ENCODE peak calls at places on chromosomes 1 and 21, in seven cellular contexts. X, T, M, N, Q, L and R are unnamed samples.

GRCh38 chr1:247222840-247223239 is 33.0 kb upstream of the VN1R5 start:
- DNase-seq in X (no peak), T (no peak), M (no peak), N (no peak), Q (no peak), L (no peak), R (no peak)

GRCh38 chr1:213982814-213983588 is 4.8 kb upstream of the PROX1 start:
- DNase-seq in X (peak), T (peak), M (peak), N (peak), Q (no peak), L (no peak), R (no peak)

GRCh38 chr1:9451086-9451485 is 88.2 kb upstream of the SLC25A33 start:
- DNase-seq in X (no peak), T (no peak), M (no peak), N (no peak), Q (no peak), L (no peak), R (no peak)

GRCh38 chr1:185514296-185514695 is 197.3 kb upstream of the IVNS1ABP start:
- DNase-seq in X (no peak), T (no peak), M (no peak), N (no peak), Q (no peak), L (no peak), R (no peak)

GRCh38 chr1:225772323-225772768 is 5.3 kb upstream of the SRP9 start:
- DNase-seq in X (peak), T (peak), M (peak), N (peak), Q (peak), L (peak), R (peak)

GRCh38 chr1:102191723-102192122 is 195.0 kb upstream of the OLFM3 start:
- DNase-seq in X (peak), T (no peak), M (peak), N (peak), Q (peak), L (peak), R (no peak)

GRCh38 chr1:58496042-58496441 is 50.5 kb downstream of the OMA1 start:
- DNase-seq in X (no peak), T (no peak), M (no peak), N (no peak), Q (no peak), L (no peak), R (no peak)

GRCh38 chr1:220681220-220681847 is 8.8 kb upstream of the C1orf115 start:
- DNase-seq in X (no peak), T (no peak), M (no peak), N (no peak), Q (no peak), L (no peak), R (no peak)

GRCh38 chr1:9321480-9321849 is 28.8 kb downstream of the SPSB1 start:
- DNase-seq in X (no peak), T (no peak), M (no peak), N (peak), Q (peak), L (peak), R (peak)

GRCh38 chr21:46294647-46295176 is 8.6 kb downstream of the YBEY start:
- DNase-seq in X (no peak), T (no peak), M (no peak), N (peak), Q (peak), L (peak), R (peak)

GRCh38 chr1:21312407-21312992 is 22.2 kb upstream of the ECE1 start:
- DNase-seq in X (no peak), T (no peak), M (no peak), N (no peak), Q (peak), L (no peak), R (no peak)

GRCh38 chr1:3016641-3017439 is 4.4 kb upstream of the ACTRT2 start:
- DNase-seq in X (no peak), T (no peak), M (no peak), N (no peak), Q (no peak), L (no peak), R (no peak)

GRCh38 chr1:170929835-170930554 is 5.3 kb upstream of the MROH9 start:
- DNase-seq in X (peak), T (no peak), M (peak), N (peak), Q (peak), L (peak), R (peak)

GRCh38 chr1:39721664-39722063 is 17.0 kb upstream of the PPIE start:
- DNase-seq in X (no peak), T (no peak), M (no peak), N (no peak), Q (no peak), L (no peak), R (no peak)

GRCh38 chr1:152626688-152627087 is 3.8 kb upstream of the LCE3A start:
- DNase-seq in X (no peak), T (no peak), M (no peak), N (no peak), Q (no peak), L (peak), R (no peak)

GRCh38 chr1:30853350-30853749 is 55.2 kb downstream of the SDC3 start:
- DNase-seq in X (peak), T (no peak), M (no peak), N (peak), Q (peak), L (no peak), R (no peak)

GRCh38 chr1:231092380-231092779 is 52.3 kb upstream of the FAM89A start:
- DNase-seq in X (no peak), T (no peak), M (no peak), N (no peak), Q (no peak), L (no peak), R (no peak)

GRCh38 chr1:182731852-182732575 is 47.6 kb upstream of the RGS8 start:
- DNase-seq in X (no peak), T (no peak), M (no peak), N (no peak), Q (no peak), L (peak), R (no peak)

GRCh38 chr1:166601650-166602049 is 237.6 kb upstream of the POGK start:
- DNase-seq in X (no peak), T (no peak), M (no peak), N (no peak), Q (no peak), L (no peak), R (no peak)

GRCh38 chr1:206497774-206498173 is 9.6 kb upstream of the RASSF5 start:
- DNase-seq in X (no peak), T (no peak), M (no peak), N (no peak), Q (no peak), L (no peak), R (no peak)

GRCh38 chr1:159916240-159917051 is 8.9 kb downstream of the TAGLN2 start:
- DNase-seq in X (no peak), T (no peak), M (peak), N (peak), Q (peak), L (peak), R (peak)

GRCh38 chr1:85952460-85952859 is 204.1 kb downstream of the COL24A1 start:
- DNase-seq in X (no peak), T (no peak), M (no peak), N (no peak), Q (peak), L (no peak), R (peak)

GRCh38 chr21:27590271-27590670 is 623.4 kb upstream of the ADAMTS5 start:
- DNase-seq in X (no peak), T (no peak), M (no peak), N (peak), Q (no peak), L (no peak), R (no peak)

GRCh38 chr1:23756676-23757075 is 13.4 kb downstream of the ELOA start:
- DNase-seq in X (no peak), T (no peak), M (no peak), N (no peak), Q (peak), L (no peak), R (peak)

GRCh38 chr1:82755671-82756070 is 954.9 kb downstream of the ADGRL2 start:
- DNase-seq in X (no peak), T (no peak), M (no peak), N (no peak), Q (no peak), L (no peak), R (no peak)

GRCh38 chr1:48208251-48208650 is 14.3 kb upstream of the SLC5A9 start:
- DNase-seq in X (peak), T (peak), M (no peak), N (peak), Q (no peak), L (no peak), R (no peak)

GRCh38 chr1:200510228-200510623 is 100.4 kb upstream of the ZNF281 start:
- DNase-seq in X (peak), T (peak), M (peak), N (peak), Q (peak), L (peak), R (peak)

GRCh38 chr1:3898994-3899775 is 887 bp downstream of the C1orf174 start:
- DNase-seq in X (peak), T (no peak), M (peak), N (peak), Q (peak), L (no peak), R (no peak)

GRCh38 chr1:214840366-214840765 is 237.4 kb downstream of the CENPF start:
- DNase-seq in X (no peak), T (no peak), M (no peak), N (no peak), Q (no peak), L (no peak), R (peak)

GRCh38 chr1:22556391-22557104 is 6.7 kb upstream of the EPHA8 start:
- DNase-seq in X (peak), T (peak), M (peak), N (peak), Q (no peak), L (no peak), R (no peak)

GRCh38 chr1:116254776-116255175 is 118.3 kb upstream of the ATP1A1 start:
- DNase-seq in X (no peak), T (no peak), M (no peak), N (no peak), Q (no peak), L (no peak), R (no peak)

GRCh38 chr1:208445710-208446702 is 201.8 kb upstream of the PLXNA2 start:
- DNase-seq in X (no peak), T (no peak), M (no peak), N (peak), Q (no peak), L (no peak), R (no peak)

GRCh38 chr21:25573409-25574206 is 33.7 kb downstream of the MRPL39 start:
- DNase-seq in X (no peak), T (no peak), M (no peak), N (peak), Q (peak), L (peak), R (peak)

GRCh38 chr21:32559004-32559610 is 26.2 kb downstream of the TCP10L start:
- DNase-seq in X (no peak), T (no peak), M (no peak), N (no peak), Q (no peak), L (no peak), R (no peak)

GRCh38 chr1:155951753-155952504 is 10.5 kb downstream of the RXFP4 start:
- DNase-seq in X (no peak), T (no peak), M (no peak), N (no peak), Q (no peak), L (no peak), R (no peak)

GRCh38 chr1:180186831-180187230 is 32.2 kb downstream of the QSOX1 start:
- DNase-seq in X (no peak), T (no peak), M (no peak), N (peak), Q (peak), L (no peak), R (no peak)

GRCh38 chr1:61950418-61950817 is 208.1 kb downstream of the PATJ start:
- DNase-seq in X (no peak), T (no peak), M (no peak), N (peak), Q (no peak), L (peak), R (no peak)

GRCh38 chr1:167198518-167199133 is 22.1 kb upstream of the POU2F1 start:
- DNase-seq in X (peak), T (no peak), M (peak), N (peak), Q (peak), L (no peak), R (no peak)

GRCh38 chr1:226216056-226216455 is 7.4 kb upstream of the MIXL1 start:
- DNase-seq in X (no peak), T (no peak), M (no peak), N (peak), Q (no peak), L (no peak), R (no peak)

GRCh38 chr1:203626910-203627246 is 246 bp downstream of the ATP2B4 start:
- DNase-seq in X (peak), T (peak), M (no peak), N (no peak), Q (no peak), L (no peak), R (no peak)
- H4K8ac ChIP-seq in X (no peak), T (no peak), M (no peak), N (no peak), Q (no peak), L (peak), R (no peak)

DNA sequence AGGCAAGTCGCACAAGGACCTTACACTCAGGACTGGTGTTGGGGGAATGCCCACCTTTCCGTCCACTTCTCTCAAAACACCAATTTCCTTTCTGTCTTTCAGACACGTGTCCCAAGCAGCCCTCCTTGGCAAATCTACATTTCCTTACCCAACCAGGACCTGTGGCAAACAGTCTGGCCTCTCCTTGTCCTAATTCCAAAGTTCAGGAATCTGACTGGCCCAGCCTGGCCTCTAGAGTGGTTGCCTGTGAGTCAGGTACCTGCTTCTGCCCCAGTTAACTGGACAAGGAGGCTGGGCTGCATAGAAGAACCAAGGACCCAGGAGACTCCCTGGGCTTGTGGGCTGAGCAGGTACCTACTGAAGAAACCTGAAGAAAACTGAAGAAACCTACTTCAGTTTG is 34.3 kb upstream of the CITED4 start:
- DNase-seq in X (peak), T (no peak), M (no peak), N (no peak), Q (no peak), L (peak), R (no peak)
- H4K8ac ChIP-seq in X (no peak), T (no peak), M (no peak), N (no peak), Q (no peak), L (no peak), R (no peak)

GRCh38 chr1:88463401-88463800 is 220.7 kb upstream of the PKN2 start:
- DNase-seq in X (no peak), T (no peak), M (no peak), N (no peak), Q (peak), L (no peak), R (no peak)
- H4K8ac ChIP-seq in X (no peak), T (no peak), M (no peak), N (no peak), Q (no peak), L (no peak), R (no peak)

GRCh38 chr1:235027076-235027861 is 101.4 kb downstream of the TOMM20 start:
- DNase-seq in X (no peak), T (no peak), M (no peak), N (no peak), Q (no peak), L (no peak), R (no peak)
- H4K8ac ChIP-seq in X (no peak), T (no peak), M (no peak), N (no peak), Q (no peak), L (no peak), R (no peak)

GRCh38 chr21:42527489-42528158 is 14.0 kb downstream of the SLC37A1 start:
- DNase-seq in X (no peak), T (no peak), M (no peak), N (no peak), Q (peak), L (peak), R (no peak)
- H4K8ac ChIP-seq in X (no peak), T (no peak), M (no peak), N (no peak), Q (no peak), L (no peak), R (no peak)

GRCh38 chr1:157562515-157562914 is 10.2 kb upstream of the FCRL5 start:
- DNase-seq in X (no peak), T (no peak), M (no peak), N (no peak), Q (no peak), L (no peak), R (no peak)
- H4K8ac ChIP-seq in X (no peak), T (no peak), M (no peak), N (no peak), Q (no peak), L (no peak), R (no peak)

GRCh38 chr1:236990052-236990445 is 14.2 kb downstream of the MT1HL1 start:
- DNase-seq in X (no peak), T (no peak), M (no peak), N (no peak), Q (no peak), L (no peak), R (no peak)
- H4K8ac ChIP-seq in X (no peak), T (no peak), M (no peak), N (no peak), Q (no peak), L (no peak), R (no peak)

GRCh38 chr1:18414872-18415447 is 65.8 kb upstream of the KLHDC7A start:
- DNase-seq in X (no peak), T (no peak), M (no peak), N (no peak), Q (no peak), L (no peak), R (no peak)
- H4K8ac ChIP-seq in X (no peak), T (no peak), M (no peak), N (no peak), Q (no peak), L (peak), R (no peak)

GRCh38 chr1:32272557-32273388 is 19.1 kb upstream of the HDAC1 start:
- DNase-seq in X (no peak), T (no peak), M (no peak), N (no peak), Q (no peak), L (no peak), R (no peak)
- H4K8ac ChIP-seq in X (no peak), T (no peak), M (no peak), N (no peak), Q (peak), L (no peak), R (peak)